ENCODE peak calls at places on chromosome 4, in six cellular contexts. S, K, F, N, G and O are unnamed samples.

GRCh38 chr4:102696763-102697162 is 64.0 kb downstream of the MANBA start:
- DNase-seq in N (no peak), F (no peak), K (no peak), G (no peak), S (no peak), O (no peak)

GRCh38 chr4:83114576-83114975 is at the start of gene PLAC8:
- DNase-seq in N (no peak), K (peak), S (no peak), F (no peak), G (no peak), O (no peak)

GRCh38 chr4:164536829-164537228 is 217.1 kb upstream of the SMIM31 start:
- DNase-seq in F (no peak), G (no peak), K (no peak), S (no peak), N (peak), O (no peak)

GRCh38 chr4:164648151-164648848 is 105.6 kb upstream of the SMIM31 start:
- DNase-seq in G (no peak), S (no peak), F (no peak), N (no peak), K (no peak), O (no peak)

GRCh38 chr4:85861064-85861767 is 386.3 kb downstream of the ARHGAP24 start:
- DNase-seq in K (no peak), N (no peak), S (no peak), G (no peak), F (no peak), O (no peak)

GRCh38 chr4:185110375-185110823 is 32.7 kb upstream of the SLC25A4 start:
- DNase-seq in N (no peak), S (no peak), F (no peak), K (no peak), G (no peak), O (no peak)

GRCh38 chr4:53477038-53477565 is 99.7 kb downstream of the FIP1L1 start:
- DNase-seq in K (peak), N (no peak), F (no peak), G (no peak), S (no peak), O (no peak)

GRCh38 chr4:11843927-11844326 is 415.2 kb upstream of the HS3ST1 start:
- DNase-seq in F (no peak), G (no peak), S (no peak), K (no peak), N (no peak), O (no peak)

GRCh38 chr4:185662030-185662778 is 126.9 kb upstream of the PDLIM3 start:
- DNase-seq in N (no peak), G (no peak), K (peak), S (no peak), F (no peak), O (no peak)

GRCh38 chr4:3434891-3435683 is 6.7 kb upstream of the HGFAC start:
- DNase-seq in G (no peak), K (peak), F (no peak), N (no peak), S (no peak), O (no peak)

GRCh38 chr4:127250577-127250976 is 382.2 kb upstream of the INTU start:
- DNase-seq in G (no peak), F (no peak), S (no peak), N (no peak), K (no peak), O (no peak)

GRCh38 chr4:10656988-10657387 is 27.6 kb downstream of the CLNK start:
- DNase-seq in S (no peak), N (no peak), F (no peak), G (no peak), K (no peak), O (no peak)

GRCh38 chr4:87150498-87151261 is 69.7 kb downstream of the KLHL8 start:
- DNase-seq in N (no peak), K (peak), G (no peak), F (peak), S (no peak), O (peak)

GRCh38 chr4:118224239-118224829 is 128.5 kb downstream of the PRSS12 start:
- DNase-seq in K (peak), F (peak), G (no peak), S (no peak), N (no peak), O (no peak)

GRCh38 chr4:2689825-2690700 is 66.1 kb downstream of the TNIP2 start:
- DNase-seq in S (no peak), N (peak), K (no peak), G (no peak), F (no peak), O (no peak)

GRCh38 chr4:160492181-160492580 is 1389.3 kb downstream of the RAPGEF2 start:
- DNase-seq in F (no peak), S (no peak), K (no peak), N (no peak), G (no peak), O (no peak)

GRCh38 chr4:26325191-26325590 is 4.4 kb downstream of the RBPJ start:
- DNase-seq in G (no peak), S (no peak), N (no peak), F (peak), K (peak), O (no peak)

GRCh38 chr4:75916091-75916661 is 13.9 kb upstream of the PPEF2 start:
- DNase-seq in S (no peak), G (no peak), F (peak), K (peak), N (no peak), O (no peak)

GRCh38 chr4:27692098-27692679 is 831.5 kb downstream of the STIM2 start:
- DNase-seq in K (peak), S (no peak), N (no peak), F (peak), G (no peak), O (no peak)

GRCh38 chr4:86755388-86755787 is 93.8 kb downstream of the SLC10A6 start:
- DNase-seq in N (no peak), G (no peak), F (no peak), S (no peak), K (no peak), O (no peak)

GRCh38 chr4:113057891-113058290 is 8.4 kb downstream of the ANK2 start:
- DNase-seq in G (no peak), N (no peak), K (no peak), S (no peak), F (peak), O (no peak)

GRCh38 chr4:76301068-76301774 is 5.3 kb upstream of the STBD1 start:
- DNase-seq in N (no peak), F (no peak), K (no peak), G (no peak), S (no peak), O (peak)